ENCODE peak calls at places on chromosomes 7 and 10, in nine cellular contexts. K is hepatocyte; N is stomach; Z is OCI-LY7; Q is substantia nigra; G is CD8-positive, alpha-beta memory T cell; F is K562; M is upper lobe of right lung; I is CD8-positive, alpha-beta T cell. R is an unnamed sample.
A peak's percentile ranks its signal among the peaks of the same experiment; 100 is the strongest.

GRCh38 chr10:85642082-85642420 is 724.5 kb downstream of the GRID1 start:
- DNase-seq in K (no peak), N (no peak), Z (no peak), Q (no peak), G (no peak), F (no peak), M (no peak), I (no peak), R (peak; percentile 34)

GRCh38 chr10:23047201-23048050 is 48.0 kb upstream of the MSRB2 start:
- DNase-seq in K (no peak), N (no peak), Z (no peak), Q (no peak), G (no peak), F (peak; percentile 77), M (no peak), I (no peak), R (peak; percentile 12)

GRCh38 chr7:39509441-39509840 is 56.8 kb upstream of the YAE1 start:
- DNase-seq in K (no peak), N (no peak), Z (no peak), Q (no peak), G (no peak), F (no peak), M (no peak), I (no peak), R (no peak)

GRCh38 chr10:124389613-124390361 is 28.9 kb downstream of the OAT start:
- DNase-seq in K (no peak), N (no peak), Z (no peak), Q (no peak), G (no peak), F (no peak), M (peak; percentile 50), I (no peak), R (no peak)

GRCh38 chr7:98329974-98330373 is 48.5 kb downstream of the BRI3 start:
- DNase-seq in K (peak; percentile 38), N (no peak), Z (no peak), Q (no peak), G (no peak), F (no peak), M (no peak), I (no peak), R (no peak)

GRCh38 chr10:101285093-101285463 is 55.8 kb upstream of the LBX1 start:
- DNase-seq in K (no peak), N (no peak), Z (no peak), Q (no peak), G (no peak), F (no peak), M (no peak), I (no peak), R (no peak)

GRCh38 chr10:10293431-10293830 is 724.2 kb upstream of the CELF2 start:
- DNase-seq in K (no peak), N (no peak), Z (no peak), Q (no peak), G (no peak), F (no peak), M (no peak), I (no peak), R (no peak)

GRCh38 chr7:219581-220150 is 27.3 kb downstream of the FAM20C start:
- DNase-seq in K (peak; percentile 51), N (peak; percentile 74), Z (no peak), Q (no peak), G (no peak), F (no peak), M (no peak), I (no peak), R (no peak)

GRCh38 chr10:49080071-49080470 is 35.3 kb downstream of the VSTM4 start:
- DNase-seq in K (peak; percentile 61), N (no peak), Z (no peak), Q (no peak), G (no peak), F (no peak), M (peak; percentile 80), I (no peak), R (peak; percentile 33)

GRCh38 chr10:55065185-55065584 is 264.2 kb upstream of the PCDH15 start:
- DNase-seq in K (peak; percentile 28), N (no peak), Z (no peak), Q (no peak), G (no peak), F (no peak), M (no peak), I (no peak), R (no peak)

GRCh38 chr7:2612445-2613112 is 19.2 kb upstream of the TTYH3 start:
- DNase-seq in K (no peak), N (peak; percentile 50), Z (peak; percentile 38), Q (no peak), G (no peak), F (peak; percentile 95), M (no peak), I (no peak), R (no peak)

GRCh38 chr10:122051609-122052385 is 62.8 kb downstream of the TACC2 start:
- DNase-seq in K (peak; percentile 73), N (peak; percentile 77), Z (no peak), Q (no peak), G (no peak), F (peak; percentile 11), M (peak; percentile 76), I (no peak), R (peak; percentile 71)

GRCh38 chr7:1851731-1852531 is 181.9 kb downstream of the ELFN1 start:
- DNase-seq in K (no peak), N (peak; percentile 72), Z (no peak), Q (no peak), G (peak; percentile 43), F (no peak), M (peak; percentile 51), I (peak; percentile 8), R (no peak)

GRCh38 chr7:20301311-20301939 is 29.3 kb upstream of the ITGB8 start:
- DNase-seq in K (no peak), N (no peak), Z (no peak), Q (no peak), G (no peak), F (no peak), M (no peak), I (no peak), R (peak; percentile 66)

GRCh38 chr10:69248117-69248730 is 28.1 kb downstream of the HKDC1 start:
- DNase-seq in K (no peak), N (no peak), Z (no peak), Q (no peak), G (no peak), F (peak; percentile 52), M (no peak), I (no peak), R (no peak)

GRCh38 chr7:135467207-135467711 is 42.6 kb downstream of the CNOT4 start:
- DNase-seq in K (peak; percentile 13), N (no peak), Z (no peak), Q (no peak), G (no peak), F (no peak), M (no peak), I (no peak), R (no peak)
- H3K27ac ChIP-seq in K (peak overlapping the region; percentile 6), N (no peak overlapping the region), Z (no peak overlapping the region), Q (no peak overlapping the region), G (peak overlapping the region; percentile 17), F (no peak overlapping the region), M (no peak overlapping the region), I (no peak overlapping the region), R (no peak overlapping the region)

GRCh38 chr10:71372882-71373495 is 23.7 kb upstream of the CDH23 start:
- DNase-seq in K (no peak), N (no peak), Z (peak; percentile 70), Q (no peak), G (no peak), F (no peak), M (no peak), I (no peak), R (no peak)
- H3K27ac ChIP-seq in K (no peak overlapping the region), N (peak overlapping the region; percentile 53), Z (peak overlapping the region; percentile 74), Q (peak overlapping the region; percentile 49), G (no peak overlapping the region), F (no peak overlapping the region), M (peak overlapping the region; percentile 31), I (no peak overlapping the region), R (no peak overlapping the region)

GRCh38 chr7:8290645-8291308 is 28.8 kb upstream of the ICA1 start:
- DNase-seq in K (peak; percentile 44), N (peak; percentile 34), Z (no peak), Q (no peak), G (no peak), F (no peak), M (no peak), I (no peak), R (peak; percentile 13)

GRCh38 chr7:8286118-8286517 is 24.2 kb upstream of the ICA1 start:
- DNase-seq in K (no peak), N (no peak), Z (no peak), Q (no peak), G (no peak), F (no peak), M (no peak), I (no peak), R (no peak)

GRCh38 chr7:8296362-8296659 is 34.3 kb upstream of the ICA1 start:
- DNase-seq in K (no peak), N (no peak), Z (no peak), Q (no peak), G (no peak), F (no peak), M (no peak), I (no peak), R (no peak)

GRCh38 chr7:8295638-8296361 is 33.8 kb upstream of the ICA1 start:
- DNase-seq in K (peak; percentile 90), N (peak; percentile 30), Z (peak; percentile 79), Q (no peak), G (peak; percentile 53), F (peak; percentile 51), M (no peak), I (no peak), R (peak; percentile 86)

DNA sequence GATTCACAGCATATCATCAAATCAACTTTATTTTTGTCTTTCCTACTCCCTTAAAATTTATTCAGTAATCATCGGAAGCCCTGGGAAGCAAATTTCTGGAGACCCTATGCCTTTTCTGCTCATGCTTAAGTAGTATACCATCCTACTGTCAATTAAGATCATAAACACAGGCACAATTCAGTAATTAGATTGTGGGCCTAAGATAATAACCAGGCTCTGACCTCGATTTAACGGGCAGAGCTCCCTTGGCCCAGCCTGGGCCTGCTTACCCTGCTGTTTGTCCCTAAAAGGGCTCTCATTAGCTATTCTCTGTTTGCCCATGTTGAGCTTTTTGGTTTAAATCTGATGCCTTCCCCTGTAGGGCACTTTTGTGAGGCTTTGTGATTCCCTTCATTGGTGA is 29.8 kb upstream of the ICA1 start:
- DNase-seq in K (no peak), N (no peak), Z (no peak), Q (no peak), G (no peak), F (no peak), M (no peak), I (no peak), R (no peak)
- H3K27ac ChIP-seq in K (no peak overlapping the region), N (peak overlapping the region; percentile 41), Z (no peak overlapping the region), Q (no peak overlapping the region), G (no peak overlapping the region), F (no peak overlapping the region), M (no peak overlapping the region), I (no peak overlapping the region), R (no peak overlapping the region)

DNA sequence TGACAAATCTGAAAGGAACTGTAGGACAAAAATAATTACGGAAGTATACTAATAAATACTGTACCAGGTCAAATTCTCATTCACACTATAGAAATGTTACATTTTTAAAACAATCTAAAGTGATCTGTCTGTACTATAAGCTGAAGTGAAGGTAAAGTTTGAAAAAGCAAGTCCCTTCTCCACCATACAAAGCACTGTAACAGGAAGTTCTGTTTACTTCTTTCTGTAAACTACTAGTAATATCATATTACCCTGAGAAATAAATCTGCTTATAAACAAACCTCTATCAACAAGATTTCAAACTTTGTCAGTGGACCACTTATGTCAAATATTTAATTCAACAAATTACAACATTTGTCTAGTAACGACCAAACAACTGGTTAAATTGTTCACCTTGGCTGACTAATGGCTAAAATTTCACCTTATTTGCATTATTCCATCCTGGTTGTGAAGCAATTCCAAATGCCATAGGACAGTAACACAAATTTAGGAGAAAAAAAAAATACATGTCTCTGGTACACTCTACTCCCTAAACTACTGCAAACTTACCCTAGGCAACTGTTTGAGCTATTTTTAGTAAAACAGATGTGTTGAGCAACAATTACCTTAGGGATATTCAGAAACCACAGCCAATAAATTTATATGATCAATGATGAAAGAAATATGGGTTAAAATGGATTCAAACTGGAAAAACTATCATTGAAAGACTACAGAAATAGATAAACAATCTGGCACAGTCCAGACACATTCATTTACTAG is 126.0 kb downstream of the NRBF2 start:
- DNase-seq in K (no peak), N (no peak), Z (no peak), Q (no peak), G (no peak), F (no peak), M (no peak), I (no peak), R (peak; percentile 25)
- H3K27ac ChIP-seq in K (peak overlapping the region; percentile 13), N (peak overlapping the region; percentile 74), Z (peak overlapping the region; percentile 94), Q (no peak overlapping the region), G (no peak overlapping the region), F (no peak overlapping the region), M (peak overlapping the region; percentile 14), I (no peak overlapping the region), R (no peak overlapping the region)